ENCODE peak calls at places on chromosomes 12 and 14, in four cellular contexts. I, T, D and A are unnamed samples.
A peak's percentile ranks its signal among the peaks of the same experiment; 100 is the strongest.

GRCh38 chr12:63276537-63277365 is 125.8 kb upstream of the AVPR1A start:
- DNase-seq in I (no peak), T (peak; percentile 44), D (peak; percentile 5), A (peak; percentile 38)

GRCh38 chr14:104680056-104680805 is 9.2 kb upstream of the INF2 start:
- DNase-seq in I (no peak), T (no peak), D (no peak), A (no peak)

GRCh38 chr12:108640802-108641445 is 7.2 kb upstream of the SELPLG start:
- DNase-seq in I (no peak), T (no peak), D (peak; percentile 58), A (no peak)

GRCh38 chr12:5043589-5044419 is at the start of gene KCNA5:
- DNase-seq in I (no peak), T (no peak), D (peak; percentile 19), A (peak; percentile 13)

GRCh38 chr12:32201996-32202395 is 95.3 kb downstream of the BICD1 start:
- DNase-seq in I (no peak), T (no peak), D (no peak), A (no peak)

GRCh38 chr14:44081146-44081545 is 425.9 kb downstream of the FSCB start:
- DNase-seq in I (no peak), T (no peak), D (no peak), A (no peak)

GRCh38 chr14:37081220-37081619 is 91.2 kb downstream of the SLC25A21 start:
- DNase-seq in I (no peak), T (no peak), D (no peak), A (no peak)

GRCh38 chr14:94344389-94344788 is 21.3 kb upstream of the SERPINA6 start:
- DNase-seq in I (no peak), T (no peak), D (no peak), A (no peak)

GRCh38 chr12:64900540-64900939 is 76.1 kb downstream of the TBC1D30 start:
- DNase-seq in I (no peak), T (no peak), D (no peak), A (no peak)

GRCh38 chr14:74801396-74801795 is 38.3 kb downstream of the YLPM1 start:
- DNase-seq in I (no peak), T (no peak), D (no peak), A (no peak)

GRCh38 chr14:30165255-30165654 is 237.6 kb upstream of the PRKD1 start:
- DNase-seq in I (no peak), T (no peak), D (no peak), A (no peak)

GRCh38 chr12:21475552-21475951 is 25.9 kb downstream of the RECQL start:
- DNase-seq in I (no peak), T (no peak), D (no peak), A (no peak)

GRCh38 chr12:47942327-47943230 is 20.8 kb upstream of the TMEM106C start:
- DNase-seq in I (no peak), T (peak; percentile 6), D (peak; percentile 86), A (peak; percentile 38)
- TF ChIP-seq TCF12 in I (no peak), T (no peak), D (no peak), A (no peak)

DNA sequence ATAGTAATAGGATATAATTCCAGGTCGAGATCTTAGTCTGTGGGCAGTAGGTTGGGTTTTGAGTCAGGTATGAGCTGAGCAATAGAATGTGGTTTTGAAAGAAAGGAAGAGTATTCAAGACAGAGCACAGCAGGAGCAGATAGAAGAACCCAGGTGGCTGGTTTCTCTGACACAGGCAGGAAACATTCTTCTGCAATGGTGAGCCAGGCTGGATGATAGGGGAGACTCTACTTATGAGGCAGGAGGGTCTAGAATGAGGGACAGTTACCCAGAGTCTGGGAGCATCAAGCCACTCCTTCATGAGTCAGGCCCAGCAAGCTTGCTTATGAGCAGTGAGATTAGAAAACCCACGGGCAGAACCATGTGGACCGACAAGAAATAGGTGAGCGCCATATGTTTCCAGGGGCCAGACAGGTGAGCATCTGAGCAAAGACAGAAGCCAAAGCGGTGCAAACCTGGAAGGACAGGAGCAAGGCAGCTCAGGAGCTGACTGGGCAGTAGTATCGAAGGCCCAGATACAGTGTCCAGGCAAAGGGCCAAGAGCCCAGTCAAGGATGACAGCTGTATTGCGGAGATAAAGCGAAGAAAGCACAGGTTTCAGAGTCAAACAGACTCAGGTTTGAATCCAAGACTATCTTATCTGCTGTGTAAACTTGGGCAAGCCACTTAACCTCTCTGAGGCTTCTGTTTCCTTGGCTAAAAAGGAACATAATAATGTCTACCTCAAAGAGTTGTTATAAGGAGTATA is 22.5 kb upstream of the PCNX1 start:
- DNase-seq in I (no peak), T (no peak), D (no peak), A (no peak)
- H3K4me1 ChIP-seq in I (peaks cover 78% of the 10 kb centered on the region), T (no peaks in the 10 kb centered on the region), D (peaks cover 61% of the 10 kb centered on the region), A (no peaks in the 10 kb centered on the region)

DNA sequence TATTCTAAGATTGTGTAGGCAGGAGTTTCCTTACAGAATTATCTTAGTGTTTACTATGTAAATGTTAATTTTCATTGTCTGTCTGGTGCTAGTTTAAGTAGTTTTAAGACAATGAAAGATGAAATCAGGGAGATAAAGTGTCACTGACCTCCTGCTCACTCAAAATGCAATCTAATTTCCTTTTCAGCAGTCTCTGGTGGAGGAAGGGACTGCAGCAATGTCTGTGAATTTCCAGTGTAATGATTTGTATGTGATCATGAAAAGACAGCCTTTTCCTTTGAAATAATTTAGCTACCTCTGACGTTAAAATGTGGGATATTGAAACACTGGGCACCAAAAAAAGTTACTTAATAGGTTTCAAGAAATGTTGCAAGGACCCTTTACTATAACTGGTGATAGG is 779.7 kb upstream of the FLRT2 start:
- DNase-seq in I (no peak), T (no peak), D (no peak), A (no peak)
- TF ChIP-seq TCF12 in I (no peak), T (no peak), D (no peak), A (no peak)

GRCh38 chr12:121060149-121061001 is 21.3 kb upstream of the OASL start:
- DNase-seq in I (peak; percentile 56), T (peak; percentile 63), D (peak; percentile 48), A (peak; percentile 17)
- H3K4me1 ChIP-seq in I (peaks cover 10% of the 10 kb centered on the region), T (peaks cover 19% of the 10 kb centered on the region), D (no peaks in the 10 kb centered on the region), A (no peaks in the 10 kb centered on the region)